ENCODE peak calls at places on chromosomes 16 and 17, in ten cellular contexts. One of them, this sample, is unnamed.

GRCh38 chr16:79599837-79600635 is 501 bp downstream of the MAF start:
- DNase-seq in fibroblast of the aortic adventitia: no peak
- DNase-seq in chondrocyte: no peak
- DNase-seq in natural killer cell: peak; percentile 60
- DNase-seq in neural crest cell: peak; percentile 49
- DNase-seq in astrocyte of the spinal cord: peak; percentile 42
- DNase-seq in tibial artery: peak; percentile 39
- DNase-seq in brain microvascular endothelial cell: no peak
- DNase-seq in adrenal gland: peak; percentile 69
- DNase-seq in mesothelial cell of epicardium: peak; percentile 51
- DNase-seq in this sample: no peak

GRCh38 chr17:46995841-46996571 is 17.0 kb upstream of the RPRML start:
- DNase-seq in astrocyte of the spinal cord: peak; percentile 9
- DNase-seq in chondrocyte: no peak
- DNase-seq in fibroblast of the aortic adventitia: peak; percentile 74
- DNase-seq in adrenal gland: no peak
- DNase-seq in neural crest cell: no peak
- DNase-seq in natural killer cell: no peak
- DNase-seq in tibial artery: no peak
- DNase-seq in brain microvascular endothelial cell: peak; percentile 20
- DNase-seq in mesothelial cell of epicardium: no peak
- DNase-seq in this sample: no peak

GRCh38 chr17:50423553-50424159 is 2.4 kb upstream of the ACSF2 start:
- DNase-seq in neural crest cell: no peak
- DNase-seq in mesothelial cell of epicardium: no peak
- DNase-seq in brain microvascular endothelial cell: peak; percentile 89
- DNase-seq in natural killer cell: no peak
- DNase-seq in adrenal gland: no peak
- DNase-seq in fibroblast of the aortic adventitia: peak; percentile 91
- DNase-seq in chondrocyte: no peak
- DNase-seq in tibial artery: peak; percentile 37
- DNase-seq in astrocyte of the spinal cord: peak; percentile 83
- DNase-seq in this sample: no peak

GRCh38 chr17:19619705-19620325 is 28.7 kb upstream of the ALDH3A2 start:
- DNase-seq in astrocyte of the spinal cord: no peak
- DNase-seq in mesothelial cell of epicardium: no peak
- DNase-seq in brain microvascular endothelial cell: no peak
- DNase-seq in neural crest cell: no peak
- DNase-seq in tibial artery: no peak
- DNase-seq in chondrocyte: no peak
- DNase-seq in natural killer cell: no peak
- DNase-seq in adrenal gland: no peak
- DNase-seq in fibroblast of the aortic adventitia: no peak
- DNase-seq in this sample: no peak

GRCh38 chr17:62724398-62725146 is 83.5 kb downstream of the MARCHF10 start:
- DNase-seq in tibial artery: no peak
- DNase-seq in fibroblast of the aortic adventitia: no peak
- DNase-seq in adrenal gland: no peak
- DNase-seq in natural killer cell: peak; percentile 60
- DNase-seq in neural crest cell: no peak
- DNase-seq in chondrocyte: no peak
- DNase-seq in astrocyte of the spinal cord: no peak
- DNase-seq in brain microvascular endothelial cell: no peak
- DNase-seq in mesothelial cell of epicardium: no peak
- DNase-seq in this sample: no peak

GRCh38 chr16:69040144-69040909 is 65.1 kb upstream of the HAS3 start:
- DNase-seq in mesothelial cell of epicardium: no peak
- DNase-seq in fibroblast of the aortic adventitia: peak; percentile 25
- DNase-seq in neural crest cell: no peak
- DNase-seq in brain microvascular endothelial cell: no peak
- DNase-seq in tibial artery: no peak
- DNase-seq in chondrocyte: no peak
- DNase-seq in astrocyte of the spinal cord: peak; percentile 42
- DNase-seq in natural killer cell: no peak
- DNase-seq in adrenal gland: no peak
- DNase-seq in this sample: no peak

GRCh38 chr17:21020622-21021021 is 22.2 kb downstream of the USP22 start:
- DNase-seq in mesothelial cell of epicardium: no peak
- DNase-seq in brain microvascular endothelial cell: no peak
- DNase-seq in tibial artery: no peak
- DNase-seq in neural crest cell: no peak
- DNase-seq in chondrocyte: no peak
- DNase-seq in natural killer cell: no peak
- DNase-seq in astrocyte of the spinal cord: no peak
- DNase-seq in adrenal gland: peak; percentile 13
- DNase-seq in fibroblast of the aortic adventitia: no peak
- DNase-seq in this sample: no peak

GRCh38 chr16:23575834-23576233 is 18.3 kb downstream of the UBFD1 start:
- DNase-seq in neural crest cell: no peak
- DNase-seq in astrocyte of the spinal cord: no peak
- DNase-seq in natural killer cell: no peak
- DNase-seq in adrenal gland: no peak
- DNase-seq in brain microvascular endothelial cell: no peak
- DNase-seq in fibroblast of the aortic adventitia: no peak
- DNase-seq in mesothelial cell of epicardium: no peak
- DNase-seq in tibial artery: no peak
- DNase-seq in chondrocyte: no peak
- DNase-seq in this sample: no peak

GRCh38 chr16:29993191-29993902 is 2.1 kb downstream of the HIRIP3 start:
- DNase-seq in tibial artery: no peak
- DNase-seq in chondrocyte: no peak
- DNase-seq in mesothelial cell of epicardium: no peak
- DNase-seq in natural killer cell: no peak
- DNase-seq in neural crest cell: no peak
- DNase-seq in brain microvascular endothelial cell: no peak
- DNase-seq in fibroblast of the aortic adventitia: no peak
- DNase-seq in adrenal gland: no peak
- DNase-seq in astrocyte of the spinal cord: no peak
- DNase-seq in this sample: no peak

GRCh38 chr16:55037051-55037450 is 106.4 kb downstream of the IRX5 start:
- DNase-seq in adrenal gland: no peak
- DNase-seq in mesothelial cell of epicardium: no peak
- DNase-seq in fibroblast of the aortic adventitia: no peak
- DNase-seq in natural killer cell: no peak
- DNase-seq in tibial artery: no peak
- DNase-seq in brain microvascular endothelial cell: no peak
- DNase-seq in neural crest cell: no peak
- DNase-seq in astrocyte of the spinal cord: no peak
- DNase-seq in chondrocyte: no peak
- DNase-seq in this sample: no peak

GRCh38 chr16:12896562-12896961 is 4.8 kb upstream of the SHISA9 start:
- DNase-seq in neural crest cell: peak; percentile 25
- DNase-seq in chondrocyte: no peak
- DNase-seq in fibroblast of the aortic adventitia: no peak
- DNase-seq in astrocyte of the spinal cord: peak; percentile 8
- DNase-seq in adrenal gland: no peak
- DNase-seq in brain microvascular endothelial cell: no peak
- DNase-seq in mesothelial cell of epicardium: no peak
- DNase-seq in natural killer cell: no peak
- DNase-seq in tibial artery: no peak
- DNase-seq in this sample: no peak

GRCh38 chr17:5592382-5592781 is 8.1 kb upstream of the NLRP1 start:
- DNase-seq in natural killer cell: no peak
- DNase-seq in brain microvascular endothelial cell: no peak
- DNase-seq in chondrocyte: no peak
- DNase-seq in fibroblast of the aortic adventitia: peak; percentile 60
- DNase-seq in tibial artery: no peak
- DNase-seq in neural crest cell: no peak
- DNase-seq in adrenal gland: no peak
- DNase-seq in mesothelial cell of epicardium: no peak
- DNase-seq in astrocyte of the spinal cord: peak; percentile 62
- DNase-seq in this sample: no peak

GRCh38 chr17:47644324-47644723 is 5.4 kb upstream of the KPNB1 start:
- DNase-seq in astrocyte of the spinal cord: no peak
- DNase-seq in fibroblast of the aortic adventitia: no peak
- DNase-seq in brain microvascular endothelial cell: no peak
- DNase-seq in mesothelial cell of epicardium: no peak
- DNase-seq in natural killer cell: no peak
- DNase-seq in chondrocyte: no peak
- DNase-seq in tibial artery: no peak
- DNase-seq in neural crest cell: no peak
- DNase-seq in adrenal gland: no peak
- DNase-seq in this sample: no peak

GRCh38 chr16:86680661-86681439 is 102.5 kb downstream of the FOXL1 start:
- DNase-seq in neural crest cell: no peak
- DNase-seq in natural killer cell: no peak
- DNase-seq in adrenal gland: no peak
- DNase-seq in astrocyte of the spinal cord: peak; percentile 69
- DNase-seq in mesothelial cell of epicardium: no peak
- DNase-seq in tibial artery: no peak
- DNase-seq in fibroblast of the aortic adventitia: peak; percentile 14
- DNase-seq in chondrocyte: no peak
- DNase-seq in brain microvascular endothelial cell: peak; percentile 85
- DNase-seq in this sample: no peak
- TF ChIP-seq CTCF in neural crest cell: no peak
- TF ChIP-seq CTCF in natural killer cell: no peak
- TF ChIP-seq CTCF in adrenal gland: no peak
- TF ChIP-seq CTCF in astrocyte of the spinal cord: no peak
- TF ChIP-seq CTCF in mesothelial cell of epicardium: no peak
- TF ChIP-seq CTCF in tibial artery: no peak
- TF ChIP-seq CTCF in fibroblast of the aortic adventitia: no peak
- TF ChIP-seq CTCF in chondrocyte: no peak
- TF ChIP-seq CTCF in brain microvascular endothelial cell: peak; percentile 1
- TF ChIP-seq CTCF in this sample: no peak

DNA sequence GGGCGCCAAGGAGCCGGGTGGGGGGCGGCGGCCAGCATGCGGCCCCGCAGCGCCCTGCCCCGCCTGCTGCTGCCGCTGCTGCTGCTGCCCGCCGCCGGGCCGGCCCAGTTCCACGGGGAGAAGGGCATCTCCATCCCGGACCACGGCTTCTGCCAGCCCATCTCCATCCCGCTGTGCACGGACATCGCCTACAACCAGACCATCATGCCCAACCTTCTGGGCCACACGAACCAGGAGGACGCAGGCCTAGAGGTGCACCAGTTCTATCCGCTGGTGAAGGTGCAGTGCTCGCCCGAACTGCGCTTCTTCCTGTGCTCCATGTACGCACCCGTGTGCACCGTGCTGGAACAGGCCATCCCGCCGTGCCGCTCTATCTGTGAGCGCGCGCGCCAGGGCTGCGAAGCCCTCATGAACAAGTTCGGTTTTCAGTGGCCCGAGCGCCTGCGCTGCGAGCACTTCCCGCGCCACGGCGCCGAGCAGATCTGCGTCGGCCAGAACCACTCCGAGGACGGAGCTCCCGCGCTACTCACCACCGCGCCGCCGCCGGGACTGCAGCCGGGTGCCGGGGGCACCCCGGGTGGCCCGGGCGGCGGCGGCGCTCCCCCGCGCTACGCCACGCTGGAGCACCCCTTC is 485 bp downstream of the FZD2 start:
- DNase-seq in mesothelial cell of epicardium: peak; percentile 52
- DNase-seq in adrenal gland: peak; percentile 32
- DNase-seq in neural crest cell: peak; percentile 51
- DNase-seq in tibial artery: peak; percentile 61
- DNase-seq in chondrocyte: no peak
- DNase-seq in astrocyte of the spinal cord: peak; percentile 81
- DNase-seq in fibroblast of the aortic adventitia: peak; percentile 66
- DNase-seq in brain microvascular endothelial cell: peak; percentile 55
- DNase-seq in natural killer cell: peak; percentile 31
- DNase-seq in this sample: no peak
- TF ChIP-seq CTCF in mesothelial cell of epicardium: no peak
- TF ChIP-seq CTCF in adrenal gland: no peak
- TF ChIP-seq CTCF in neural crest cell: no peak
- TF ChIP-seq CTCF in tibial artery: no peak
- TF ChIP-seq CTCF in chondrocyte: no peak
- TF ChIP-seq CTCF in astrocyte of the spinal cord: no peak
- TF ChIP-seq CTCF in fibroblast of the aortic adventitia: no peak
- TF ChIP-seq CTCF in brain microvascular endothelial cell: no peak
- TF ChIP-seq CTCF in natural killer cell: no peak
- TF ChIP-seq CTCF in this sample: no peak

DNA sequence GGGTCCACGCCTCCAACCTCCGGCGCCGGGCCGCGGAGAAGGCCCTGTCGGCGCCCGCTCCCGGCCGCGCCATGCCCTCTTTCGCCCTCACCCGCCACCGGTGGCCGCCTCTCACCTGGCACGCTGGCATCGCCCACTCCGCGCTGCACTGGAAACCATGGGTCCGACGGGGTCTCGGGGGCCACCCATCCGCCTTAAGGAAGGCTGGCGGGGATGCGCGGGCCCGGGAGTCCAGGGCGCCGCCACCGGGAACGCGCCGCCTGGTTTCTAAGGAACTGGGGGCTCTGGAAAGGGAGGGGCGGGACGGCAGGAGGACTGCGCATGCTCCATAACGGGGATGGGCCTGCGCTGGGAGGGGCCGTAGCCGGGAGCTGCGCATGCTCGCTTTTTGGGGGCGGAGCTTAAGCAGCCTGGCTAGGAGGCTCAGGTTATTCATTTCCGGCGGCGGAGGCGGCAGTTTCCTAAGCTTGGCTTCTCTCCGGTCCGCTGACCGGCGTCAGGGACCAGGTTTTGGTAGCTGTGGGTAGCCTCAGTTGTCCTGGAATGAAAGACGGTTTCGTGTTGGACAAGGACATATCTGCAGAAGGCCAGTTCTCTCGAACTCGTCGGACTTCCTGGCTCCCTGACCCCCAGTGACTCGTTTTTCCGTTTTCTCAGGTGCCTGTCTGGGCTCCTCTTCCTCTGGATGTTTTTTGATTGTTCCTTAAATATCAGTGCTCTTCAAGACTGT is at the start of gene GFOD2:
- DNase-seq in mesothelial cell of epicardium: peak; percentile 98
- DNase-seq in tibial artery: peak; percentile 95
- DNase-seq in adrenal gland: peak; percentile 96
- DNase-seq in natural killer cell: peak; percentile 97
- DNase-seq in fibroblast of the aortic adventitia: peak; percentile 93
- DNase-seq in neural crest cell: peak; percentile 100
- DNase-seq in brain microvascular endothelial cell: peak; percentile 91
- DNase-seq in astrocyte of the spinal cord: peak; percentile 94
- DNase-seq in chondrocyte: peak; percentile 97
- DNase-seq in this sample: peak; percentile 95
- TF ChIP-seq CTCF in mesothelial cell of epicardium: no peak
- TF ChIP-seq CTCF in tibial artery: no peak
- TF ChIP-seq CTCF in adrenal gland: no peak
- TF ChIP-seq CTCF in natural killer cell: no peak
- TF ChIP-seq CTCF in fibroblast of the aortic adventitia: no peak
- TF ChIP-seq CTCF in neural crest cell: no peak
- TF ChIP-seq CTCF in brain microvascular endothelial cell: no peak
- TF ChIP-seq CTCF in astrocyte of the spinal cord: no peak
- TF ChIP-seq CTCF in chondrocyte: peak; percentile 35
- TF ChIP-seq CTCF in this sample: no peak

DNA sequence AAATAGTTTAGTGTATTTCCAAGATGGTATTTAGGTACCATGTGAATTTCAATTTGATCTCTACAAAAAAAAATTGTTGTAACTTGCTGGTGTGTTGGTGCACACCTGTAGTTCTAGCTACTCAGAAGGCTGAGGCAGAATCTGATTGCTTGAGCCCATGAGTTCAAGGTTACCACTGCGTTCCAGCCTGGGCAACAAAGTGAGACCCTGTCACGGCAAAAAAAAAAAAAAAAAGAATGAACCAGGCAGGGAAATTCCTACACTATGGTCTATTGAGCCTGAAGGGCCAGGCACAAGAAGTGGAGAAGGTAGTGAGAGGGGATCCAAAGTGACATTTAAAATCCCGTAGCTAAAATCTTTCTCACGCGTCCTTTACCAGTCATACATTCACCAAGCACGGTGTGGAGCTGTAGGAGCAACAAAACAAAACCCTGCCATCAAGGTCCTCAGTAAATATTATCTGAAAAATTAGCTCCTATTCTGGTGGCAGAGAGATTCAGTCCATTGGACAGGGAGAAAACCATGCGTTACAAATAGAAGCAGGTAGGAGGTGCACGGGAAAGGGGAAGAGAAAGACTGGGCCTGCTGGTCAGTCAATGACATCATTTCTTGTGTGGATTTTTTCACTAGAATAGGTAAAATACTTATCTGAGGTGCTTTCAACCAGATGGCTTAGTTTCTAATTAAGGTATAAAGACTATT is 27.3 kb downstream of the TXNDC11 start:
- DNase-seq in adrenal gland: no peak
- DNase-seq in astrocyte of the spinal cord: no peak
- DNase-seq in neural crest cell: no peak
- DNase-seq in mesothelial cell of epicardium: no peak
- DNase-seq in brain microvascular endothelial cell: no peak
- DNase-seq in fibroblast of the aortic adventitia: no peak
- DNase-seq in natural killer cell: no peak
- DNase-seq in chondrocyte: no peak
- DNase-seq in tibial artery: no peak
- DNase-seq in this sample: no peak
- TF ChIP-seq CTCF in adrenal gland: no peak
- TF ChIP-seq CTCF in astrocyte of the spinal cord: no peak
- TF ChIP-seq CTCF in neural crest cell: no peak
- TF ChIP-seq CTCF in mesothelial cell of epicardium: no peak
- TF ChIP-seq CTCF in brain microvascular endothelial cell: no peak
- TF ChIP-seq CTCF in fibroblast of the aortic adventitia: no peak
- TF ChIP-seq CTCF in natural killer cell: no peak
- TF ChIP-seq CTCF in chondrocyte: no peak
- TF ChIP-seq CTCF in tibial artery: no peak
- TF ChIP-seq CTCF in this sample: no peak

This sample was measured in omental fat pad.